ENCODE peak calls at places on chromosomes 2 and 18, in seven cellular contexts. E is fibroblast of mammary gland, Z is psoas muscle, A is lung, D is GM12865, P is cardiac fibroblast, R is K562. X is an unnamed sample.

GRCh38 chr18:8084160-8084559 is 517.0 kb downstream of the PTPRM start:
- DNase-seq in A (no peak), P (peak), Z (no peak), R (peak), E (peak), D (peak), X (peak)

GRCh38 chr2:111029135-111029927 is 91.4 kb upstream of the BCL2L11 start:
- DNase-seq in R (no peak), P (no peak), A (peak), D (no peak), E (no peak), Z (no peak), X (no peak)

GRCh38 chr2:162768646-162769045 is 69.9 kb downstream of the KCNH7 start:
- DNase-seq in A (no peak), Z (no peak), P (no peak), E (no peak), D (no peak), R (no peak), X (no peak)

GRCh38 chr18:45785015-45785597 is 40.4 kb upstream of the SIGLEC15 start:
- DNase-seq in Z (no peak), E (peak), D (peak), P (peak), A (no peak), R (no peak), X (no peak)

GRCh38 chr2:23767871-23768611 is 158.9 kb downstream of the ATAD2B start:
- DNase-seq in D (no peak), Z (no peak), P (peak), A (no peak), R (no peak), E (peak), X (no peak)

GRCh38 chr18:8704361-8705279 is 736 bp upstream of the MTCL1 start:
- DNase-seq in Z (peak), A (peak), P (peak), D (peak), R (peak), E (peak), X (peak)

GRCh38 chr2:74548919-74549684 is 4.6 kb downstream of the LOXL3 start:
- DNase-seq in P (peak), E (peak), D (peak), R (peak), A (peak), Z (peak), X (no peak)

GRCh38 chr2:173151671-173152398 is 76.2 kb downstream of the MAP3K20 start:
- DNase-seq in E (peak), Z (no peak), A (no peak), P (peak), R (no peak), D (peak), X (peak)

GRCh38 chr2:27890146-27891062 is at the start of the genes BABAM2 and RBKS:
- DNase-seq in E (peak), R (peak), A (peak), Z (peak), P (peak), D (peak), X (no peak)

GRCh38 chr2:202251494-202251893 is 13.1 kb upstream of the SUMO1 start:
- DNase-seq in R (no peak), D (no peak), Z (no peak), A (no peak), P (peak), E (no peak), X (no peak)

GRCh38 chr2:148132400-148132799 is 111.5 kb downstream of the MBD5 start:
- DNase-seq in D (no peak), R (no peak), E (peak), Z (no peak), A (no peak), P (peak), X (peak)

GRCh38 chr2:191188550-191189093 is 37.8 kb upstream of the STAT4 start:
- DNase-seq in Z (no peak), A (no peak), R (no peak), D (no peak), P (no peak), E (no peak), X (no peak)

GRCh38 chr2:48532824-48533223 is 2.9 kb downstream of the STON1 start:
- DNase-seq in E (peak), R (no peak), D (no peak), Z (no peak), P (peak), A (no peak), X (no peak)

GRCh38 chr2:48529676-48530032 is 300 bp upstream of the STON1 start:
- DNase-seq in Z (no peak), P (no peak), E (no peak), R (no peak), A (no peak), D (no peak), X (no peak)

GRCh38 chr2:48532174-48532573 is 2.2 kb downstream of the STON1 start:
- DNase-seq in P (no peak), D (no peak), R (no peak), A (no peak), E (no peak), Z (no peak), X (no peak)

GRCh38 chr2:48530033-48530804 is at the start of gene STON1:
- DNase-seq in P (peak), A (no peak), Z (peak), R (peak), D (no peak), E (peak), X (no peak)

GRCh38 chr2:48531141-48531648 is 1.2 kb downstream of the STON1 start:
- DNase-seq in Z (no peak), R (no peak), P (peak), D (no peak), A (no peak), E (peak), X (peak)
- H3K4me3 ChIP-seq in Z (peak), R (no peak), P (peak), D (no peak), A (peak), E (peak), X (peak)

GRCh38 chr2:1744446-1745170 is at the start of gene PXDN:
- DNase-seq in D (no peak), P (peak), Z (peak), E (peak), R (no peak), A (peak), X (no peak)

GRCh38 chr2:1745171-1746023 is 1.1 kb upstream of the PXDN start:
- DNase-seq in R (no peak), E (no peak), Z (no peak), P (no peak), A (peak), D (no peak), X (no peak)

GRCh38 chr2:1742680-1743395 is 1.5 kb downstream of the PXDN start:
- DNase-seq in P (peak), R (no peak), D (no peak), Z (peak), A (peak), E (peak), X (peak)

GRCh38 chr2:1743396-1744150 is 742 bp downstream of the PXDN start:
- DNase-seq in E (peak), Z (no peak), D (no peak), A (peak), R (no peak), P (peak), X (no peak)

DNA sequence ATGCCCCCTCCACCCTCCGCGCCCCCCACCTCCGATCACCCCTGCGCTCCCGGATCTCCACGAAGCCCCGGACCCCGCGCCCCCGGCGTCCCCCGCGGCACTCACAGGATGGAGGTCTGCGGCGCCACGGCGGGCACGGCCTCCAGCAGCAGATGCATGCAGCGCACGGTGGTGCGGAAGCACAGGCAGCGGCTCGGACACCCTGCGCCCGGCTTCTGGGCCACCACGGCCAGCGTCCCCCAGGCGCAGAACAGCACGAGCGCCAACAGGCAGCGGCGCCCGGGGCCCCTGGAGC is 217 bp downstream of the PXDN start:
- DNase-seq in E (no peak), A (peak), R (no peak), D (no peak), P (no peak), Z (no peak), X (no peak)
- H3K4me3 ChIP-seq in E (peak), A (peak), R (no peak), D (no peak), P (peak), Z (peak), X (peak)

GRCh38 chr2:85287721-85288120 is 40.1 kb downstream of the TGOLN2 start:
- DNase-seq in E (no peak), P (no peak), D (no peak), A (no peak), Z (no peak), R (no peak), X (no peak)

GRCh38 chr2:85288244-85288725 is 39.5 kb downstream of the TGOLN2 start:
- DNase-seq in Z (peak), E (no peak), A (no peak), D (no peak), P (peak), R (no peak), X (no peak)

GRCh38 chr2:85286913-85287312 is 40.9 kb downstream of the TGOLN2 start:
- DNase-seq in E (no peak), P (no peak), R (no peak), A (no peak), Z (no peak), D (no peak), X (no peak)

DNA sequence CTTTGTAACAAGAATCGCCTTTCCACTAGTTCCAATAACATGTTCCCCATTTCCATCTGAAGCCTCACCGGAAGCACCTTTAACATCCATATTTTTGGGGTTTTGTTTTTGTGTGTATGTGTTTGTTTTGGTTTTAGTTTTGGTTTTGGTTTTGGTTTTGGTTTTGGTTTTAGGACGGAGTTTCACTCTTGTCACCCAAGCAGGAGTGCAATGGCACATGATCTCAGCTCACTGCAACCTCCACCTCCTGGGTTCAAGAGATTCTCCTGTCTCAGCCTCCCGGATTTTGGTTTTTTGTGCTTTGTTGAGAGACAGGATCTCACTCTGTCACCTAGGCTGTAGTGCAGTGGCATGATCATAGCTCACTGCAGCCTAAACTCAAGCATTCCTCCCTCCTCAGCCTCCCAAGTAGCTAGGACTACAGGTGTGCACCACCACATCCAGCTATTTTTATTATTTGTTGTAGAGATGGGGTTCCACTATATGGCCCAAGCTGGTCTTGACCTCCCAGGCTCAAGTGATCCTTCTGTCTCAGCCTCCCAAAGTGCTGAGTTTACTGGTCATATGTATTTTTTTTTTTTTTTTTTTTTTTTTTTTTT is 36.3 kb downstream of the TGOLN2 start:
- DNase-seq in Z (peak), P (no peak), D (no peak), A (no peak), R (no peak), E (no peak), X (no peak)
- H3K4me3 ChIP-seq in Z (no peak), P (no peak), D (no peak), A (no peak), R (no peak), E (no peak), X (no peak)

GRCh38 chr2:221552282-221552681 is 19.8 kb downstream of the EPHA4 start:
- DNase-seq in Z (no peak), R (no peak), D (no peak), P (no peak), A (no peak), E (no peak), X (no peak)

GRCh38 chr2:221555511-221555845 is 16.6 kb downstream of the EPHA4 start:
- DNase-seq in E (no peak), R (no peak), P (no peak), D (no peak), A (no peak), Z (no peak), X (no peak)

GRCh38 chr2:221551864-221552263 is 20.2 kb downstream of the EPHA4 start:
- DNase-seq in Z (no peak), R (no peak), A (no peak), D (no peak), P (no peak), E (no peak), X (no peak)

GRCh38 chr2:221553333-221553732 is 18.8 kb downstream of the EPHA4 start:
- DNase-seq in R (no peak), Z (no peak), E (no peak), D (no peak), A (no peak), P (no peak), X (no peak)

DNA sequence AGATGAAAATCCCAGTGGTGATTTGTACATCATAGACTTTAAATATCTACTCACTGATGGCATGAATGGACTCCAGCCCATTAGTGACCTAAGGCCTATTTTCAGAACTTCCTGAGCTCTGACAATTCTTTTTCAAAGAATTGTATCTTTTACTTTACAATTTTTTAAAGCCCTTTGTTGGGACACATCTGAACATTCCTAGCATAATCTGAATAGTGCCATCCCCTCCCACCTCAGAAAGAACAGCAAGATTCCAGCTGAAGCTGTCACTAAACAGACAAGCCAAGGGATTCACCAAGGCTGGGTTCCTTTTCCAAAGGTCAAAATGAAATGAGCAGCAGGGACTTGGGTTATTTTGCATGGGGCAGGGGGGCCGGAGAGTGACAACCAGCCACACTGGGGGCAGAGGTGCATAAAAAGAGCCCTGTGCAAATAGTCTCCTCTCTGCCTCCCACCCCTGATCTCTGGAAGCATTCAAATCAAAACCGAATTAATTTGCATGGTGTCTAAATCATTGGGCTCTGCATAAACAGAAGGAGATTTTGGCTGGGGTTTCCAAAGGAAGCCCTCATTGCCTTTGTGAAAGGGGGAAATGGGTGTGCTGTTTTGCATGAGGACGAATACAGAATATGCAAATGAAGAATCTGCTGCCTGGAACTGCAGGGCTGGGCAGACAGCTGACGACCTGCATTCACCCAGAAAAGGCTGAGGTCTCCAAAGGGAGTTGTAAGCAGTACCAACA is 17.2 kb downstream of the EPHA4 start:
- DNase-seq in P (no peak), Z (no peak), E (peak), D (peak), A (no peak), R (no peak), X (no peak)
- H3K4me3 ChIP-seq in P (no peak), Z (peak), E (no peak), D (no peak), A (no peak), R (no peak), X (no peak)

GRCh38 chr2:64721326-64721633 is 67.6 kb upstream of the SERTAD2 start:
- DNase-seq in Z (no peak), P (no peak), E (no peak), R (no peak), D (no peak), A (no peak), X (no peak)
- H3K4me3 ChIP-seq in Z (no peak), P (no peak), E (no peak), R (no peak), D (no peak), A (no peak), X (no peak)

DNA sequence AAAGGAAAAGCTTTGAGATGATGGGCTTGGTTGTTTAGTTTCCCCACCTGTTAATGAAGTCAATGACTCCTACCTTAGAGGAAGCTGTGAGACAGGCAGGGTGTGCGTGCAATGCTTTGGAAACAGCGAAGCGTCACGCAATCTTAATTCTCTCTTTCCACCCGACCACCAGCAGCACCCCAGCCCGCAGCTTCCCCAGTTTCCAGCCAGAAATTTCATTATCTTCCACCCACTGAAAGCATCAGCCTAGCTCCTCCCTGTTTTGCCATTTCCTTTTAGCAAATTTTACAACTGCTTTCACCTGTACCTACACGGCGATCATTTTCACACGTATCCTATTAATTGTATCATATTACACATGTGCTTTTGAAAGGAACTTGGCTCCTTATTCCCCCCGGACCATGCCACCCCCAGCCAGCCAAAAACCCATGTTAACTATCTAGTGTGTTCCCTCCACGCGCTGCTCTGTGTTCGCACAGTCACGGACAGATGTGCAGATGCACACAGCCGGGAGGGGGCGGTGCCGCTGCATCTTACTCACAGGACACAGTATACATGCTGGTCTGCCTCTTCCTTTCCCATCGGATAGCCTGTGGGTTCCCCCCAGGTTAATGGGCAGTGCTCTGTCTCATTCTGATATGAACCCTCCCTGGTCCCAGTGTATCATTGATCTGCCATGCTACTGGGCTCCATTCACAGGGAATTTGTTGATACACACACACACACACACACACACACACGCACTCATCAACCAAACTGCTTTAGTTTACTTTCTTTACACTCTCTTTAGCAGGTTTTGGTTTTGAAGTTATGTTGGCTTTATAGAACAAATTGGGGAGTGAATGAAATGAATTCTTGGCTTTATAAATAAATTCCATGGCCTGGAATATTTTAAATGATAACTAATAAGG is 22.4 kb downstream of the CYP27C1 start:
- DNase-seq in E (peak), A (peak), Z (peak), D (peak), P (peak), R (peak), X (no peak)
- H3K4me3 ChIP-seq in E (no peak), A (no peak), Z (no peak), D (peak), P (no peak), R (no peak), X (no peak)

GRCh38 chr18:57353137-57353939 is 981 bp downstream of the ST8SIA3 start:
- DNase-seq in Z (no peak), A (no peak), D (no peak), R (no peak), P (no peak), E (no peak), X (no peak)
- H3K4me3 ChIP-seq in Z (no peak), A (no peak), D (no peak), R (no peak), P (no peak), E (no peak), X (no peak)

X was measured in skeletal muscle cell.